ENCODE peak calls at places on chromosomes 12 and 14, in six cellular contexts. G is RWPE1; H is right lobe of liver; J is MM.1S; P is body of pancreas; T is CD8-positive, alpha-beta memory T cell. U is an unnamed sample.

GRCh38 chr14:75981826-75982723 is at the start of gene TGFB3:
- DNase-seq in T (peak), H (peak), J (peak), G (peak), P (peak), U (peak)

GRCh38 chr14:68501171-68501570 is 291.7 kb downstream of the ZFP36L1 start:
- DNase-seq in H (no peak), T (no peak), G (no peak), J (no peak), P (no peak), U (no peak)

GRCh38 chr12:130334399-130334798 is 3.3 kb upstream of the PIWIL1 start:
- DNase-seq in J (no peak), T (no peak), G (no peak), P (no peak), H (no peak), U (no peak)

GRCh38 chr12:38934696-38935095 is 29.3 kb upstream of the CPNE8 start:
- DNase-seq in T (no peak), G (no peak), J (no peak), P (no peak), H (no peak), U (no peak)

GRCh38 chr12:63940295-63940997 is 95.9 kb downstream of the SRGAP1 start:
- DNase-seq in P (no peak), T (no peak), J (no peak), G (no peak), H (no peak), U (no peak)

GRCh38 chr14:102777711-102778615 is 714 bp downstream of the TRAF3 start:
- DNase-seq in H (peak), J (peak), P (no peak), T (peak), G (peak), U (no peak)

GRCh38 chr12:115857923-115858322 is 419.6 kb downstream of the MED13L start:
- DNase-seq in J (no peak), T (no peak), P (peak), H (no peak), G (no peak), U (no peak)

GRCh38 chr12:123427036-123427769 is 9.3 kb downstream of the RILPL2 start:
- DNase-seq in P (no peak), J (peak), H (no peak), G (no peak), T (peak), U (no peak)

GRCh38 chr12:121792607-121793500 is 634 bp downstream of the RHOF start:
- DNase-seq in P (peak), J (no peak), H (peak), G (no peak), T (peak), U (no peak)

GRCh38 chr12:42129595-42130204 is 15.0 kb downstream of the GXYLT1 start:
- DNase-seq in J (peak), G (peak), T (no peak), P (peak), H (no peak), U (no peak)

GRCh38 chr14:99454246-99454645 is 26.4 kb downstream of the SETD3 start:
- DNase-seq in T (no peak), G (no peak), H (no peak), P (no peak), J (no peak), U (no peak)

GRCh38 chr12:113997365-113997764 is 31.2 kb upstream of the RBM19 start:
- DNase-seq in J (no peak), G (no peak), H (no peak), P (no peak), T (no peak), U (no peak)

GRCh38 chr12:113744802-113745395 is 221.2 kb downstream of the RBM19 start:
- DNase-seq in T (no peak), G (no peak), P (no peak), H (no peak), J (no peak), U (no peak)

GRCh38 chr12:2335109-2335508 is 282.3 kb downstream of the CACNA1C start:
- DNase-seq in H (no peak), J (no peak), T (no peak), G (no peak), P (no peak), U (no peak)

GRCh38 chr14:28652782-28653181 is 113.8 kb upstream of the FOXG1 start:
- DNase-seq in H (no peak), G (peak), T (no peak), J (no peak), P (no peak), U (peak)

GRCh38 chr14:70093156-70093555 is 95.6 kb downstream of the SLC8A3 start:
- DNase-seq in J (no peak), P (no peak), T (no peak), H (no peak), G (no peak), U (no peak)

GRCh38 chr12:2285462-2285861 is 232.7 kb downstream of the CACNA1C start:
- DNase-seq in T (no peak), P (no peak), J (no peak), G (no peak), H (no peak), U (no peak)

GRCh38 chr12:105983622-105984325 is 155.0 kb downstream of the NUAK1 start:
- DNase-seq in J (no peak), H (no peak), P (no peak), T (no peak), G (no peak), U (peak)

GRCh38 chr12:27766587-27766986 is 13.4 kb upstream of the KLHL42 start:
- DNase-seq in G (no peak), H (no peak), T (no peak), J (peak), P (no peak), U (no peak)

GRCh38 chr12:31002361-31002725 is 71.3 kb upstream of the DDX11 start:
- DNase-seq in H (no peak), J (no peak), T (no peak), P (no peak), G (no peak), U (no peak)

GRCh38 chr12:12585115-12585862 is 22.6 kb upstream of the DUSP16 start:
- DNase-seq in T (no peak), H (no peak), J (no peak), G (no peak), P (no peak), U (no peak)

GRCh38 chr12:115456946-115457689 is 773.1 kb upstream of the TBX3 start:
- DNase-seq in J (no peak), T (no peak), H (no peak), P (no peak), G (peak), U (no peak)

GRCh38 chr14:21960636-21961035 is 287.0 kb upstream of the OR4E1 start:
- DNase-seq in T (no peak), H (no peak), P (no peak), G (no peak), J (no peak), U (no peak)

GRCh38 chr12:16120027-16120426 is 157.5 kb downstream of the SLC15A5 start:
- DNase-seq in G (no peak), T (no peak), H (no peak), P (no peak), J (no peak), U (no peak)

GRCh38 chr14:104586832-104587620 is 7.5 kb downstream of the C14orf180 start:
- DNase-seq in G (no peak), T (no peak), J (no peak), P (peak), H (no peak), U (no peak)

GRCh38 chr12:24856541-24856940 is 92.4 kb downstream of the BCAT1 start:
- DNase-seq in H (no peak), T (no peak), G (no peak), P (peak), J (no peak), U (no peak)

GRCh38 chr14:102917469-102918211 is 4.8 kb upstream of the AMN start:
- DNase-seq in G (peak), J (peak), H (peak), T (peak), P (no peak), U (no peak)

GRCh38 chr12:14907953-14908352 is 22.3 kb upstream of the MGP start:
- DNase-seq in H (no peak), J (no peak), G (no peak), P (no peak), T (no peak), U (no peak)

GRCh38 chr12:48002179-48002601 is 2.1 kb downstream of the COL2A1 start:
- DNase-seq in J (no peak), P (no peak), H (no peak), G (peak), T (no peak), U (no peak)

GRCh38 chr14:102817942-102818940 is 41.0 kb downstream of the TRAF3 start:
- DNase-seq in P (no peak), G (no peak), T (no peak), J (no peak), H (no peak), U (no peak)

GRCh38 chr12:14185441-14186192 is 179.9 kb upstream of the ATF7IP start:
- DNase-seq in T (no peak), P (peak), J (peak), G (peak), H (no peak), U (no peak)

GRCh38 chr14:26389646-26390508 is 208.0 kb downstream of the NOVA1 start:
- DNase-seq in H (no peak), J (no peak), G (no peak), T (no peak), P (no peak), U (no peak)

GRCh38 chr12:131122631-131123030 is 168.9 kb downstream of the ADGRD1 start:
- DNase-seq in H (no peak), P (no peak), G (no peak), J (no peak), T (no peak), U (no peak)

GRCh38 chr12:89016970-89017778 is 335.1 kb downstream of the DUSP6 start:
- DNase-seq in P (peak), T (peak), G (peak), J (peak), H (peak), U (no peak)

GRCh38 chr14:23079716-23080115 is 15.2 kb downstream of the ACIN1 start:
- DNase-seq in H (no peak), J (no peak), T (no peak), G (no peak), P (no peak), U (no peak)

GRCh38 chr14:23076785-23077408 is 18.0 kb downstream of the ACIN1 start:
- DNase-seq in G (no peak), H (no peak), P (no peak), T (no peak), J (no peak), U (no peak)

GRCh38 chr14:23078692-23079116 is 16.2 kb downstream of the ACIN1 start:
- DNase-seq in G (peak), J (no peak), P (no peak), T (no peak), H (peak), U (peak)

GRCh38 chr14:23080474-23080873 is 14.5 kb downstream of the ACIN1 start:
- DNase-seq in G (no peak), P (no peak), T (no peak), H (no peak), J (no peak), U (no peak)

DNA sequence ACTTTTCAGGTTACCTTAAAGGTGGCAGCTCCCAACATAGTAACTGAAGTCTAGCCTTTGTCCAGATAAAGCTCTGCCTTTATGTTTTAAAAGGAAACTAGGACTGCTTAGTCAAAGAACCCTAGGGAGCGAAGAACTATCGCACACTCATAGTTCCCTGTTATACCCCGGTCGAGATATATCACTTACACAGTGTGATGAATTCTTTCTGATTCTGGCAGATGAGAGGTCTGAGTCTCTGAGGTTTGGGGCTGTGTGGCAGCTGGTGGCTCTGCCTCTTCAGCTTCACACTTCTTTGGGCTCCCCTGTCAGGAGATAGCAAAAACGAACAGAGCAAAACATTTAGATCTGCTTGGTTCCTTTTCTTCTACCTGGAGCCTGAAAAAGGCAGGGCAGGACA is 17.0 kb downstream of the ACIN1 start:
- DNase-seq in G (no peak), J (no peak), P (no peak), T (no peak), H (no peak), U (no peak)
- H3K27ac ChIP-seq in G (peak), J (no peak), P (no peak), T (peak), H (no peak), U (peak)

GRCh38 chr14:64112859-64113258 is 181.3 kb downstream of the ESR2 start:
- DNase-seq in H (peak), G (peak), T (no peak), P (peak), J (no peak), U (no peak)
- H3K27ac ChIP-seq in H (peak), G (peak), T (no peak), P (peak), J (peak), U (peak)

DNA sequence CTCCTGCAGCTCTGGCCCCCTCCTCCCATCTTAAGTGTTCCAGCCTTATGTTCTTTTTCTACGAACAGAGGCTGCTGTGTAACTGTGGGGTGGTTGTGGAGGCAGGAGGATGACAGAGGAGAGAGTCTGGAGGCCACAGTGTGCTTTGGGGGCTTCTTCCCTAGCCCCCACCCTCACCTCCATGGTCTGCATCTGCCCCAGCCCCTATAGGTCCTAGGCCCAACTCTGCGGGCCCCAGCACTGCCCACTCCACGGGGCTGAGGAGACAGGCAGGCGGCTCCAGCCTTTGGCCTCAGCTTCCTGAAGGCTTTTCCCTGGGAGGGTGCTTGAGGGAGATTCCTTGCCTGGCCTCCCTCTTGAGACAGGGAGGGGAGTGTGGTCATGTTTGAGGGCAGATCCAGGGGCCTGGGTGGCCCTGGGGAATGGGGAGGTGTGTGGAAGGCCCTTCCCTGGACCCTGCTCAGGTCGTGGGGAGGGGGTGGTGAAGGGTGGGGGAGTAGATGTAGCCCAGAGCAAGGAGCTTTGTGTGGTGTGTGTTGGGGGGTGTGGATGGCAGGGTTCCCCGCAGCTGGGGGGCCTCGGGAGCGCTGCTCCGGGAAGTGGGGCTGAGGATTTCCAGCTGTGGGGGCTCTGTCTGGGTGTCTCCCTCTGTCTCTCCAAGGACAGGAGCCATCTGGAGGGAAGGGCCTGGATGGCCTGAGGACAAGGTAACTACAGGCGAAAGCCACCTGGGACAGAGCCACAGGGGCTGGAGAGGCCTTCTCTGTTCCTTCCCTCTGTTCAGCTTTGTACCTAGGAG is 1.1 kb downstream of the SMIM41 start:
- DNase-seq in J (no peak), H (no peak), P (no peak), T (no peak), G (no peak), U (no peak)
- H3K27ac ChIP-seq in J (no peak), H (no peak), P (peak), T (no peak), G (no peak), U (no peak)

GRCh38 chr12:4274396-4274959 is 916 bp downstream of the CCND2 start:
- DNase-seq in H (no peak), J (no peak), T (peak), G (peak), P (no peak), U (no peak)
- H3K27ac ChIP-seq in H (no peak), J (peak), T (peak), G (peak), P (peak), U (peak)

U was measured in epithelial cell of prostate.